ENCODE peak calls at places on chromosome 15, in nine cellular contexts. V, G, J, F, I, Z, L, S and E are unnamed samples.

GRCh38 chr15:73889725-73890124 is 16.4 kb downstream of the TBC1D21 start:
- DNase-seq in I (no peak), V (no peak), Z (no peak), S (no peak), L (no peak), J (no peak), G (no peak), F (no peak), E (no peak)

GRCh38 chr15:36798366-36798765 is 218.9 kb downstream of the CDIN1 start:
- DNase-seq in I (no peak), G (no peak), Z (no peak), J (no peak), F (no peak), V (no peak), L (no peak), S (peak; percentile 62), E (no peak)

GRCh38 chr15:55914446-55914845 is 79.0 kb downstream of the NEDD4 start:
- DNase-seq in V (no peak), G (no peak), I (no peak), L (no peak), F (no peak), S (no peak), J (no peak), Z (no peak), E (no peak)

GRCh38 chr15:42494998-42495360 is 455 bp upstream of the SNAP23 start:
- DNase-seq in F (peak; percentile 2), V (peak; percentile 76), I (peak; percentile 76), L (no peak), J (no peak), G (no peak), S (peak; percentile 73), Z (no peak), E (no peak)

GRCh38 chr15:78907577-78907976 is 34.9 kb downstream of the MORF4L1 start:
- DNase-seq in L (no peak), Z (no peak), I (no peak), J (no peak), V (no peak), S (no peak), G (no peak), F (peak; percentile 12), E (no peak)

GRCh38 chr15:89578146-89578545 is 2.9 kb downstream of the TICRR start:
- DNase-seq in L (no peak), V (no peak), J (no peak), F (no peak), I (no peak), G (no peak), S (no peak), Z (no peak), E (no peak)

GRCh38 chr15:77702211-77702957 is 69.7 kb upstream of the LINGO1 start:
- DNase-seq in J (no peak), V (peak; percentile 44), G (no peak), S (peak; percentile 33), L (no peak), F (peak; percentile 71), I (peak; percentile 19), Z (no peak), E (no peak)

GRCh38 chr15:27238209-27238608 is 267.2 kb downstream of the GABRG3 start:
- DNase-seq in I (no peak), V (peak; percentile 24), G (no peak), Z (no peak), J (no peak), L (no peak), F (no peak), S (no peak), E (no peak)

GRCh38 chr15:96362001-96362758 is 31.7 kb downstream of the NR2F2 start:
- DNase-seq in S (no peak), Z (no peak), I (no peak), L (no peak), V (no peak), G (no peak), J (no peak), F (peak; percentile 87), E (no peak)

GRCh38 chr15:82852906-82853635 is 43.6 kb downstream of the WHAMM start:
- DNase-seq in I (no peak), V (no peak), L (no peak), S (no peak), Z (no peak), G (no peak), J (no peak), F (no peak), E (no peak)

GRCh38 chr15:51869074-51869425 is 39.6 kb downstream of the TMOD3 start:
- DNase-seq in J (no peak), I (peak; percentile 82), L (no peak), S (peak; percentile 76), Z (no peak), F (no peak), G (no peak), V (no peak), E (no peak)

GRCh38 chr15:82810061-82810862 is 834 bp downstream of the WHAMM start:
- DNase-seq in G (no peak), V (peak; percentile 42), I (peak; percentile 43), F (peak; percentile 42), J (peak; percentile 36), Z (peak; percentile 9), S (peak; percentile 69), L (peak; percentile 68), E (no peak)

GRCh38 chr15:63322541-63322940 is 45.1 kb downstream of the APH1B start:
- DNase-seq in L (no peak), Z (no peak), V (peak; percentile 45), J (peak; percentile 52), S (no peak), I (no peak), G (no peak), F (no peak), E (no peak)

GRCh38 chr15:45333550-45333949 is 44.8 kb downstream of the GATM start:
- DNase-seq in J (peak; percentile 62), I (no peak), S (peak; percentile 18), V (no peak), F (no peak), Z (no peak), G (no peak), L (no peak), E (no peak)

GRCh38 chr15:69573815-69574472 is 121.3 kb downstream of the RPLP1 start:
- DNase-seq in J (no peak), S (peak; percentile 77), V (no peak), F (no peak), I (peak; percentile 20), G (no peak), Z (peak; percentile 56), L (peak; percentile 28), E (no peak)

GRCh38 chr15:99143230-99143629 is 38.4 kb downstream of the SYNM start:
- DNase-seq in G (no peak), Z (no peak), F (no peak), J (no peak), S (no peak), V (no peak), L (no peak), I (no peak), E (no peak)

GRCh38 chr15:24068102-24068501 is 381.0 kb upstream of the NDN start:
- DNase-seq in L (no peak), F (no peak), Z (no peak), G (no peak), J (no peak), S (no peak), I (no peak), V (no peak), E (no peak)

GRCh38 chr15:93894438-93894837 is 336.9 kb upstream of the MCTP2 start:
- DNase-seq in G (no peak), S (no peak), L (no peak), J (no peak), V (no peak), F (no peak), I (no peak), Z (no peak), E (no peak)

GRCh38 chr15:55234800-55235104 is 38.0 kb upstream of the RSL24D1 start:
- DNase-seq in G (no peak), L (no peak), Z (no peak), I (no peak), V (no peak), J (no peak), F (no peak), S (no peak), E (no peak)

GRCh38 chr15:57079446-57079845 is 161.0 kb downstream of the TCF12 start:
- DNase-seq in Z (no peak), S (peak; percentile 37), V (no peak), G (no peak), I (no peak), J (no peak), L (peak; percentile 10), F (no peak), E (no peak)

GRCh38 chr15:27342991-27343390 is 372.0 kb downstream of the GABRG3 start:
- DNase-seq in V (no peak), F (no peak), S (no peak), I (no peak), J (no peak), G (no peak), Z (no peak), L (no peak), E (no peak)

GRCh38 chr15:60479361-60479684 is 381 bp upstream of the ICE2 start:
- DNase-seq in J (no peak), S (no peak), L (no peak), Z (no peak), G (no peak), I (peak; percentile 19), V (no peak), F (no peak), E (no peak)

GRCh38 chr15:98896802-98897732 is 110.5 kb downstream of the PGPEP1L start:
- DNase-seq in L (no peak), I (peak; percentile 100), F (no peak), S (peak; percentile 98), Z (no peak), G (peak; percentile 80), J (no peak), V (no peak), E (peak; percentile 99)

GRCh38 chr15:78934063-78935023 is 10.5 kb downstream of the CTSH start:
- DNase-seq in S (no peak), Z (no peak), L (no peak), V (peak; percentile 71), G (no peak), I (no peak), J (no peak), F (no peak), E (no peak)

GRCh38 chr15:85742186-85742751 is 52.5 kb downstream of the KLHL25 start:
- DNase-seq in G (no peak), Z (no peak), F (no peak), J (no peak), I (no peak), L (no peak), S (no peak), V (peak; percentile 7), E (no peak)

GRCh38 chr15:47577476-47577875 is 139.8 kb upstream of the SEMA6D start:
- DNase-seq in L (no peak), Z (no peak), I (no peak), J (no peak), S (no peak), F (no peak), G (no peak), V (no peak), E (no peak)

GRCh38 chr15:24856397-24857093 is 98.2 kb upstream of the SNRPN start:
- DNase-seq in F (peak; percentile 87), V (peak; percentile 87), J (peak; percentile 49), I (no peak), G (peak; percentile 77), S (no peak), L (no peak), Z (no peak), E (no peak)

GRCh38 chr15:34621675-34622074 is 38.2 kb upstream of the GOLGA8B start:
- DNase-seq in F (no peak), V (no peak), J (no peak), Z (no peak), S (peak; percentile 50), I (peak; percentile 32), L (peak; percentile 57), G (no peak), E (no peak)

GRCh38 chr15:72790302-72790955 is 6.9 kb upstream of the ADPGK start:
- DNase-seq in S (no peak), G (no peak), L (no peak), V (no peak), F (no peak), Z (no peak), J (no peak), I (peak; percentile 8), E (no peak)

GRCh38 chr15:52790941-52791751 is 1.0 kb upstream of the ONECUT1 start:
- DNase-seq in F (peak; percentile 51), Z (no peak), V (no peak), J (no peak), L (no peak), I (no peak), G (no peak), S (no peak), E (no peak)

GRCh38 chr15:90037961-90038633 is 37.0 kb downstream of the ZNF710 start:
- DNase-seq in F (no peak), G (no peak), S (no peak), Z (peak; percentile 50), L (peak; percentile 77), J (no peak), I (peak; percentile 49), V (no peak), E (no peak)